ENCODE peak calls at places on chromosomes 6 and 20, in seven cellular contexts. One of them, this sample, is unnamed.

GRCh38 chr20:33832113-33832853 is 21.1 kb downstream of the CHMP4B start:
- DNase-seq in fibroblast of mammary gland: peak; percentile 23
- DNase-seq in mesothelial cell of epicardium: no peak
- DNase-seq in progenitor cell of endocrine pancreas: no peak
- DNase-seq in left lung: no peak
- DNase-seq in body of pancreas: peak; percentile 32
- DNase-seq in Peyer's patch: peak; percentile 86
- DNase-seq in this sample: no peak

GRCh38 chr6:38095054-38095453 is 275.5 kb downstream of the ZFAND3 start:
- DNase-seq in mesothelial cell of epicardium: no peak
- DNase-seq in left lung: no peak
- DNase-seq in Peyer's patch: no peak
- DNase-seq in body of pancreas: no peak
- DNase-seq in fibroblast of mammary gland: peak; percentile 55
- DNase-seq in progenitor cell of endocrine pancreas: no peak
- DNase-seq in this sample: no peak

GRCh38 chr6:21791596-21791995 is 198.0 kb downstream of the SOX4 start:
- DNase-seq in fibroblast of mammary gland: no peak
- DNase-seq in Peyer's patch: no peak
- DNase-seq in body of pancreas: no peak
- DNase-seq in left lung: no peak
- DNase-seq in mesothelial cell of epicardium: no peak
- DNase-seq in progenitor cell of endocrine pancreas: no peak
- DNase-seq in this sample: no peak

GRCh38 chr6:56065408-56065807 is 182.0 kb downstream of the COL21A1 start:
- DNase-seq in Peyer's patch: no peak
- DNase-seq in body of pancreas: no peak
- DNase-seq in left lung: no peak
- DNase-seq in fibroblast of mammary gland: no peak
- DNase-seq in progenitor cell of endocrine pancreas: no peak
- DNase-seq in mesothelial cell of epicardium: no peak
- DNase-seq in this sample: no peak

GRCh38 chr20:51934301-51935002 is 132.1 kb upstream of the SALL4 start:
- DNase-seq in Peyer's patch: no peak
- DNase-seq in progenitor cell of endocrine pancreas: no peak
- DNase-seq in fibroblast of mammary gland: no peak
- DNase-seq in body of pancreas: no peak
- DNase-seq in mesothelial cell of epicardium: no peak
- DNase-seq in left lung: no peak
- DNase-seq in this sample: no peak

GRCh38 chr6:24520929-24521546 is 26.3 kb downstream of the ALDH5A1 start:
- DNase-seq in mesothelial cell of epicardium: no peak
- DNase-seq in left lung: peak; percentile 41
- DNase-seq in body of pancreas: peak; percentile 40
- DNase-seq in fibroblast of mammary gland: peak; percentile 31
- DNase-seq in Peyer's patch: peak; percentile 61
- DNase-seq in progenitor cell of endocrine pancreas: no peak
- DNase-seq in this sample: no peak

GRCh38 chr6:144264270-144265060 is 20.7 kb upstream of the UTRN start:
- DNase-seq in body of pancreas: peak; percentile 55
- DNase-seq in mesothelial cell of epicardium: no peak
- DNase-seq in progenitor cell of endocrine pancreas: peak; percentile 18
- DNase-seq in fibroblast of mammary gland: peak; percentile 79
- DNase-seq in left lung: peak; percentile 45
- DNase-seq in Peyer's patch: no peak
- DNase-seq in this sample: no peak

GRCh38 chr20:20215976-20216727 is 151.8 kb upstream of the INSM1 start:
- DNase-seq in mesothelial cell of epicardium: no peak
- DNase-seq in progenitor cell of endocrine pancreas: no peak
- DNase-seq in left lung: no peak
- DNase-seq in Peyer's patch: no peak
- DNase-seq in body of pancreas: no peak
- DNase-seq in fibroblast of mammary gland: no peak
- DNase-seq in this sample: no peak

GRCh38 chr6:160180706-160181105 is 59.1 kb downstream of the SLC22A1 start:
- DNase-seq in fibroblast of mammary gland: no peak
- DNase-seq in body of pancreas: no peak
- DNase-seq in Peyer's patch: no peak
- DNase-seq in mesothelial cell of epicardium: no peak
- DNase-seq in progenitor cell of endocrine pancreas: no peak
- DNase-seq in left lung: no peak
- DNase-seq in this sample: no peak

GRCh38 chr6:45613678-45614077 is 235.9 kb upstream of the SUPT3H start:
- DNase-seq in progenitor cell of endocrine pancreas: no peak
- DNase-seq in fibroblast of mammary gland: peak; percentile 98
- DNase-seq in Peyer's patch: no peak
- DNase-seq in body of pancreas: no peak
- DNase-seq in left lung: peak; percentile 44
- DNase-seq in mesothelial cell of epicardium: no peak
- DNase-seq in this sample: no peak

GRCh38 chr20:43853918-43854317 is 60.7 kb upstream of the TOX2 start:
- DNase-seq in body of pancreas: no peak
- DNase-seq in Peyer's patch: no peak
- DNase-seq in progenitor cell of endocrine pancreas: no peak
- DNase-seq in fibroblast of mammary gland: no peak
- DNase-seq in left lung: no peak
- DNase-seq in mesothelial cell of epicardium: no peak
- DNase-seq in this sample: no peak

GRCh38 chr6:81682858-81683257 is 69.6 kb downstream of the TENT5A start:
- DNase-seq in mesothelial cell of epicardium: no peak
- DNase-seq in left lung: no peak
- DNase-seq in Peyer's patch: no peak
- DNase-seq in fibroblast of mammary gland: no peak
- DNase-seq in body of pancreas: no peak
- DNase-seq in progenitor cell of endocrine pancreas: no peak
- DNase-seq in this sample: no peak

GRCh38 chr20:49887251-49887827 is 28.0 kb downstream of the SPATA2 start:
- DNase-seq in progenitor cell of endocrine pancreas: no peak
- DNase-seq in Peyer's patch: no peak
- DNase-seq in mesothelial cell of epicardium: no peak
- DNase-seq in fibroblast of mammary gland: peak; percentile 41
- DNase-seq in left lung: no peak
- DNase-seq in body of pancreas: no peak
- DNase-seq in this sample: peak; percentile 9

GRCh38 chr20:1169224-1169623 is 15.6 kb downstream of the TMEM74B start:
- DNase-seq in mesothelial cell of epicardium: no peak
- DNase-seq in left lung: no peak
- DNase-seq in body of pancreas: no peak
- DNase-seq in Peyer's patch: no peak
- DNase-seq in progenitor cell of endocrine pancreas: no peak
- DNase-seq in fibroblast of mammary gland: no peak
- DNase-seq in this sample: no peak
- TF ChIP-seq CTCF in mesothelial cell of epicardium: no peak
- TF ChIP-seq CTCF in left lung: no peak
- TF ChIP-seq CTCF in body of pancreas: no peak
- TF ChIP-seq CTCF in Peyer's patch: no peak
- TF ChIP-seq CTCF in progenitor cell of endocrine pancreas: no peak
- TF ChIP-seq CTCF in fibroblast of mammary gland: no peak
- TF ChIP-seq CTCF in this sample: no peak

GRCh38 chr20:31544600-31544999 is 30.4 kb downstream of the HM13 start:
- DNase-seq in Peyer's patch: no peak
- DNase-seq in progenitor cell of endocrine pancreas: no peak
- DNase-seq in fibroblast of mammary gland: no peak
- DNase-seq in mesothelial cell of epicardium: no peak
- DNase-seq in body of pancreas: no peak
- DNase-seq in left lung: no peak
- DNase-seq in this sample: no peak

GRCh38 chr20:31548823-31549512 is 34.7 kb downstream of the HM13 start:
- DNase-seq in mesothelial cell of epicardium: no peak
- DNase-seq in Peyer's patch: no peak
- DNase-seq in progenitor cell of endocrine pancreas: no peak
- DNase-seq in fibroblast of mammary gland: no peak
- DNase-seq in body of pancreas: no peak
- DNase-seq in left lung: no peak
- DNase-seq in this sample: no peak

GRCh38 chr20:31547720-31548298 is 33.6 kb downstream of the HM13 start:
- DNase-seq in fibroblast of mammary gland: no peak
- DNase-seq in left lung: no peak
- DNase-seq in Peyer's patch: no peak
- DNase-seq in mesothelial cell of epicardium: no peak
- DNase-seq in body of pancreas: no peak
- DNase-seq in progenitor cell of endocrine pancreas: no peak
- DNase-seq in this sample: no peak

GRCh38 chr20:31549513-31549880 is 35.3 kb downstream of the HM13 start:
- DNase-seq in left lung: no peak
- DNase-seq in mesothelial cell of epicardium: no peak
- DNase-seq in Peyer's patch: no peak
- DNase-seq in progenitor cell of endocrine pancreas: no peak
- DNase-seq in body of pancreas: no peak
- DNase-seq in fibroblast of mammary gland: no peak
- DNase-seq in this sample: no peak

DNA sequence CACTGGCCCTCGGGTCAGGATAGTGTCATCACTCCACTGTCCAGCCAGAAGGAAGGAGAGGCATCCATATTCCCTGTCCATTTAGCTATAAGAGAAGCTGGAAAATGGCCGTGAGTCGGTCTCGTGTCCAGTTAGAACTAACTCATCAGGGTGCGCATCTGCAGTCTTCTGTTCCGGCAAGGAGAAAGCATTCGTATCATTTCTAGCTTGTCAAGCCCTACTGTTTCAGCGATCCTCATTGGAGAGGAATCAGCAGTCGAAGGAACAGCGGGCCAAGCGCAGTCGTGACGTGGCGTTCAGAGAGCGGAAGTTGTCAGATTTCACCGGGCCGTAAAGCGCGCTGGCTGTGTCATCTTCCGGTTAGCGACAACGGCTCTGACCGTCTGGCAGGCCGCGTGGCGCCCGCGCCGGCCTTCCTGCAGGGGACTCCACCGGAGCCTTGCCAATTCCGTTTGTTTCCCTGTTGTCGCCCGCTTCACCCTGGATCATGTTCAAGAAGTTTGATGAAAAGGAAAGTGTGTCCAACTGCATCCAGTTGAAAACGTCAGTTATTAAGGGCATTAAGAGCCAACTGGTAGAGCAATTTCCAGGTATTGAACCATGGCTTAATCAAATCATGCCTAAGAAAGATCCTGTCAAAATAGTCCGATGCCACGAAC is 32.9 kb downstream of the HM13 start:
- DNase-seq in left lung: peak; percentile 83
- DNase-seq in progenitor cell of endocrine pancreas: peak; percentile 60
- DNase-seq in fibroblast of mammary gland: peak; percentile 92
- DNase-seq in Peyer's patch: peak; percentile 86
- DNase-seq in body of pancreas: peak; percentile 87
- DNase-seq in mesothelial cell of epicardium: peak; percentile 55
- DNase-seq in this sample: peak; percentile 81
- TF ChIP-seq CTCF in left lung: no peak
- TF ChIP-seq CTCF in progenitor cell of endocrine pancreas: no peak
- TF ChIP-seq CTCF in fibroblast of mammary gland: no peak
- TF ChIP-seq CTCF in Peyer's patch: no peak
- TF ChIP-seq CTCF in body of pancreas: no peak
- TF ChIP-seq CTCF in mesothelial cell of epicardium: no peak
- TF ChIP-seq CTCF in this sample: no peak

DNA sequence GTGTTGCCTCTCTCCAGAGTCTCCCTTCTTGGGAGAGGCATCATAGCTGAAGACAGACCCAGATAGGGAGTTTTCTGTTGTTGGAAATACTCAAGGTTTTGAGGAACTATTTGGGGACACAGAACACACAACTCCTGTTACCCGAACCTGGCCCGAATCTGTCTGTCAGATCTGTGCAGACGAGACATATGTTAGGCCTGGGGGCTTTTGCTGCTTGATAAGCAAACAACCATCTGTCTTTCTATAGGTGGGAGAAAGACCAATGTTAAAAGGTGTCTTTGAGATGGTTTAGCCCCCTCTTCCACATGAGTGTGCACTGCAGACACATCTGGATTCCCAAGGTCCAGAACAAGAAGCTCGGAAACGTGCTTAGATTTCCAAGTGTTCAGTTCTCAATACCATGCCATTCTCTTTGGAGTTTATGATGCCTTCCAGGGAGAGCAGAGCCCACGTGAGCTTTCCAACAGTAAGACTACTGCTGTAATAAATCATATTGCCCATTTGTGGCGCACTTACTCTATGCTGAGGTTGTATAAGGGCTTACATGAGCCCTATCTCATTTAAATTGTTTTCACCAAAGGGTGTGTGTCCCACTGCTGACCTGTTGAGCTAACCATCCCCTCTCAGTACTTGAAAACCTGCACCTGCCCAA is 3.8 kb upstream of the STX16 start:
- DNase-seq in mesothelial cell of epicardium: no peak
- DNase-seq in left lung: no peak
- DNase-seq in body of pancreas: no peak
- DNase-seq in progenitor cell of endocrine pancreas: no peak
- DNase-seq in fibroblast of mammary gland: no peak
- DNase-seq in Peyer's patch: no peak
- DNase-seq in this sample: no peak
- TF ChIP-seq CTCF in mesothelial cell of epicardium: no peak
- TF ChIP-seq CTCF in left lung: no peak
- TF ChIP-seq CTCF in body of pancreas: no peak
- TF ChIP-seq CTCF in progenitor cell of endocrine pancreas: no peak
- TF ChIP-seq CTCF in fibroblast of mammary gland: no peak
- TF ChIP-seq CTCF in Peyer's patch: no peak
- TF ChIP-seq CTCF in this sample: peak; percentile 18

DNA sequence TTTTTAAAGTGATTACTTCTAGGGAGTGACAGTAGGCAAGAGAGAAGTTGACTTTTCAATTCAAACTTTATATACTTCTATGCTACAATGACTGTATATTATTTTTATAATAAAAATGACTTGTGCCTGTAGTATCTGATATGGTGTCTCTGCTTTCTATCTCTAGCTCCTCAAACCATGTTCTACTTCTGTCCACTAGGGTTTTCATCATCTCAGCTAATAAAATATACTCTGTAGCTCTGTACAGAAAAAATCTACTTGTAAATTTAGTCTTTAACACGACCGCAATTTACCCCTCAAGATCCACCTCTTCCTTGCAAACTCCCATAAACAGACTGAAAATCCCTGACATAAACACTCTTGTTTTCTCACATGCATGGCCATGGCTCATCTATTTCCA is 42.3 kb downstream of the HBS1L start:
- DNase-seq in left lung: no peak
- DNase-seq in body of pancreas: no peak
- DNase-seq in Peyer's patch: no peak
- DNase-seq in fibroblast of mammary gland: no peak
- DNase-seq in progenitor cell of endocrine pancreas: no peak
- DNase-seq in mesothelial cell of epicardium: no peak
- DNase-seq in this sample: no peak
- TF ChIP-seq CTCF in left lung: no peak
- TF ChIP-seq CTCF in body of pancreas: no peak
- TF ChIP-seq CTCF in Peyer's patch: no peak
- TF ChIP-seq CTCF in fibroblast of mammary gland: no peak
- TF ChIP-seq CTCF in progenitor cell of endocrine pancreas: no peak
- TF ChIP-seq CTCF in mesothelial cell of epicardium: no peak
- TF ChIP-seq CTCF in this sample: no peak

This sample was measured in CD14-positive monocyte.